ENCODE peak calls at places on chromosomes 2 and 18, in seven cellular contexts. Y is spleen, M is HCT116, Q is GM12892, C is GM12891, P is suprapubic skin, S is stomach. O is an unnamed sample.

GRCh38 chr18:74898965-74899364 is 301.3 kb downstream of the ZNF407 start:
- DNase-seq in C (no peak), S (no peak), M (no peak), Q (no peak), Y (no peak), P (no peak), O (no peak)

GRCh38 chr2:132668986-132669853 is 785 bp downstream of the LYPD1 start:
- DNase-seq in Q (no peak), Y (no peak), S (no peak), P (no peak), C (no peak), M (no peak), O (no peak)

GRCh38 chr2:109351164-109351756 is 222.3 kb downstream of the SH3RF3 start:
- DNase-seq in P (peak), Y (no peak), S (peak), C (no peak), Q (no peak), M (no peak), O (peak)

GRCh38 chr2:65377556-65378307 is 54.7 kb downstream of the SPRED2 start:
- DNase-seq in Q (no peak), C (no peak), P (no peak), Y (no peak), S (no peak), M (no peak), O (peak)

GRCh38 chr2:28185153-28185552 is 207.5 kb upstream of the FOSL2 start:
- DNase-seq in S (no peak), Y (no peak), M (no peak), Q (no peak), C (no peak), P (no peak), O (no peak)

GRCh38 chr2:179701524-179702110 is 159.8 kb downstream of the ZNF385B start:
- DNase-seq in Y (no peak), M (no peak), Q (no peak), S (no peak), P (no peak), C (no peak), O (no peak)

GRCh38 chr2:219076253-219076652 is 15.5 kb upstream of the IHH start:
- DNase-seq in M (no peak), Y (no peak), C (no peak), P (no peak), S (no peak), Q (no peak), O (no peak)

GRCh38 chr2:25677877-25678276 is 4.5 kb upstream of the DTNB start:
- DNase-seq in Q (no peak), Y (no peak), M (no peak), P (no peak), C (no peak), S (no peak), O (no peak)

GRCh38 chr2:181426687-181427086 is 30.5 kb upstream of the ITGA4 start:
- DNase-seq in P (no peak), Y (no peak), Q (no peak), S (no peak), C (no peak), M (no peak), O (no peak)

GRCh38 chr2:168780671-168781071 is 21.8 kb upstream of the NOSTRIN start:
- DNase-seq in P (no peak), Q (no peak), Y (no peak), S (no peak), M (no peak), C (no peak), O (no peak)

GRCh38 chr2:61157371-61158003 is 4.5 kb upstream of the C2orf74 start:
- DNase-seq in C (no peak), Y (peak), Q (no peak), P (no peak), S (no peak), M (no peak), O (no peak)

GRCh38 chr2:225233234-225233633 is 166.3 kb upstream of the NYAP2 start:
- DNase-seq in M (no peak), S (no peak), Y (no peak), P (no peak), Q (no peak), C (no peak), O (no peak)

GRCh38 chr2:179991344-179991743 is 15.8 kb downstream of the CWC22 start:
- DNase-seq in P (no peak), S (no peak), M (no peak), C (no peak), Q (no peak), Y (no peak), O (no peak)

GRCh38 chr2:180481998-180482397 is 474.9 kb upstream of the CWC22 start:
- DNase-seq in S (no peak), Y (no peak), Q (no peak), M (no peak), C (no peak), P (no peak), O (no peak)

GRCh38 chr2:119684553-119684952 is 5.6 kb downstream of the TMEM177 start:
- DNase-seq in S (peak), P (no peak), M (no peak), C (no peak), Q (no peak), Y (no peak), O (no peak)

GRCh38 chr18:10295751-10296150 is 158.7 kb upstream of the APCDD1 start:
- DNase-seq in P (no peak), M (no peak), Q (no peak), S (no peak), C (no peak), Y (no peak), O (no peak)

GRCh38 chr2:219765236-219765635 is 137.8 kb downstream of the SLC4A3 start:
- DNase-seq in P (no peak), Q (no peak), Y (no peak), S (no peak), C (no peak), M (no peak), O (no peak)

GRCh38 chr2:234290671-234291070 is 206.2 kb downstream of the ARL4C start:
- DNase-seq in P (no peak), C (no peak), Q (peak), S (peak), M (no peak), Y (peak), O (peak)

GRCh38 chr18:55524353-55525123 is 63.5 kb downstream of the TCF4 start:
- DNase-seq in Y (no peak), Q (no peak), P (no peak), S (no peak), C (no peak), M (no peak), O (no peak)

GRCh38 chr18:25604231-25604908 is 252.4 kb upstream of the ZNF521 start:
- DNase-seq in P (no peak), Q (no peak), M (no peak), C (no peak), Y (no peak), S (no peak), O (no peak)

GRCh38 chr2:241514545-241514944 is 6.2 kb upstream of the STK25 start:
- DNase-seq in P (no peak), Y (no peak), Q (no peak), S (no peak), M (no peak), C (no peak), O (no peak)

GRCh38 chr18:27952741-27953140 is 224.2 kb downstream of the CDH2 start:
- DNase-seq in M (no peak), C (no peak), S (no peak), Q (no peak), Y (no peak), P (no peak), O (no peak)

GRCh38 chr2:7012141-7012809 is 95.1 kb downstream of the RNF144A start:
- DNase-seq in Q (no peak), M (no peak), Y (peak), P (no peak), S (no peak), C (no peak), O (no peak)

GRCh38 chr2:221606369-221606768 is 34.3 kb upstream of the EPHA4 start:
- DNase-seq in S (no peak), Y (no peak), M (no peak), C (no peak), Q (no peak), P (no peak), O (no peak)

GRCh38 chr2:98608962-98609604 is 694 bp downstream of the UNC50 start:
- DNase-seq in Y (peak), S (no peak), Q (no peak), C (no peak), M (no peak), P (no peak), O (peak)

GRCh38 chr2:224466315-224466714 is 64.4 kb upstream of the FAM124B start:
- DNase-seq in C (no peak), M (no peak), Y (no peak), S (no peak), P (no peak), Q (no peak), O (no peak)

GRCh38 chr2:2083113-2083757 is 247.8 kb downstream of the MYT1L start:
- DNase-seq in C (no peak), Q (no peak), S (peak), Y (peak), M (no peak), P (no peak), O (no peak)
- TF ChIP-seq POLR2AphosphoS5 in C (no peak), Q (no peak), S (no peak), Y (no peak), M (no peak), P (no peak), O (no peak)

GRCh38 chr18:44680271-44681038 is at the start of gene SETBP1:
- DNase-seq in Y (peak), C (peak), Q (peak), M (no peak), P (peak), S (peak), O (peak)

GRCh38 chr18:44678725-44679055 is 2.0 kb upstream of the SETBP1 start:
- DNase-seq in Q (no peak), M (no peak), C (no peak), P (no peak), Y (no peak), S (no peak), O (no peak)

GRCh38 chr18:44677933-44678332 is 2.8 kb upstream of the SETBP1 start:
- DNase-seq in P (no peak), Y (no peak), M (no peak), Q (no peak), C (no peak), S (no peak), O (no peak)

GRCh38 chr18:44679912-44680270 is 797 bp upstream of the SETBP1 start:
- DNase-seq in M (no peak), C (peak), S (peak), Q (peak), P (peak), Y (peak), O (peak)

GRCh38 chr18:44679056-44679911 is 1.4 kb upstream of the SETBP1 start:
- DNase-seq in Q (peak), M (no peak), S (peak), P (peak), Y (peak), C (peak), O (peak)
- TF ChIP-seq POLR2A in Q (peak), M (no peak), S (no peak), P (no peak), Y (no peak), C (peak), O (peak)

DNA sequence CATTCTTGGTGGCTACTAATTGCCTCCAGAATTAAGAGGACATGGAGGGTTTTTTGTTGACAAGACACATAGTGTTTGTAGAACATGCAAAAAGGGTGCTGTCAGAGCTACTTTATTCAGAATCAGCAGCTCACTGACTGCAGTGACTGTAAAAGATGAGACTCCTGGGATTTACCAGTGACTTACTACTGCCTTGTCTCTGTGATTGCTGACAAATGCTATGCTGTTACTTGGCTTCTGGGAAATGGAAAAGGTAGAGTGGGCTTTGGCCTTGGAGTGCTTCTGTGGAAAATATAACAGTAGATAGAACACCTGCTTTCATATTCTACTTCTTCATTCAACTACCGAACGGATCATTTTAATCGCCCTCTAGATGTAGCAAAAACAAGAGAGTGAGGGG is 47.8 kb downstream of the GREB1L start:
- DNase-seq in P (no peak), M (no peak), Q (no peak), C (no peak), Y (no peak), S (no peak), O (no peak)
- TF ChIP-seq POLR2AphosphoS5 in P (no peak), M (no peak), Q (no peak), C (no peak), Y (no peak), S (no peak), O (no peak)

DNA sequence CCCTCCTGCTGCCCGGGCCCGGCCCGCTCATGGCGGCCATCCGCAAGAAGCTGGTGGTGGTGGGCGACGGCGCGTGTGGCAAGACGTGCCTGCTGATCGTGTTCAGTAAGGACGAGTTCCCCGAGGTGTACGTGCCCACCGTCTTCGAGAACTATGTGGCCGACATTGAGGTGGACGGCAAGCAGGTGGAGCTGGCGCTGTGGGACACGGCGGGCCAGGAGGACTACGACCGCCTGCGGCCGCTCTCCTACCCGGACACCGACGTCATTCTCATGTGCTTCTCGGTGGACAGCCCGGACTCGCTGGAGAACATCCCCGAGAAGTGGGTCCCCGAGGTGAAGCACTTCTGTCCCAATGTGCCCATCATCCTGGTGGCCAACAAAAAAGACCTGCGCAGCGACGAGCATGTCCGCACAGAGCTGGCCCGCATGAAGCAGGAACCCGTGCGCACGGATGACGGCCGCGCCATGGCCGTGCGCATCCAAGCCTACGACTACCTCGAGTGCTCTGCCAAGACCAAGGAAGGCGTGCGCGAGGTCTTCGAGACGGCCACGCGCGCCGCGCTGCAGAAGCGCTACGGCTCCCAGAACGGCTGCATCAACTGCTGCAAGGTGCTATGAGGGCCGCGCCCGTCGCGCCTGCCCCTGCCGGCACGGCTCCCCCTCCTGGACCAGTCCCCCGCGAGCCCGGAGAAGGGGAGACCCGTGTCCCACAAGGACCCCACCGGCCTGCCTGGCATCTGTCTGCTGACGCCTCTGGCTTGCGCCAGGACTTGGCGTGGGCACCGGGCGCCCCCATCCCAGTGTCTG is 767 bp downstream of the RHOB start:
- DNase-seq in Y (peak), Q (no peak), C (peak), M (no peak), P (peak), S (peak), O (peak)
- TF ChIP-seq POLR2A in Y (no peak), Q (peak), C (no peak), M (no peak), P (no peak), S (no peak), O (peak)